ENCODE peak calls at places on chromosome 18, in four cellular contexts. W is retina, H is NCI-H1694 treated with DMSO at 0.1 percent for 48 hours, R is RWPE1. I is an unnamed sample.

GRCh38 chr18:24180048-24180447 is 41.2 kb downstream of the CABYR start:
- DNase-seq in R (no peak), H (no peak), W (no peak), I (no peak)

GRCh38 chr18:58045265-58046086 is 1.4 kb downstream of the NEDD4L start:
- DNase-seq in H (peak), W (peak), R (peak), I (peak)

GRCh38 chr18:56202567-56203136 is 435.7 kb downstream of the TXNL1 start:
- DNase-seq in R (no peak), W (no peak), H (no peak), I (no peak)

GRCh38 chr18:11909597-11910026 is 1.5 kb upstream of the MPPE1 start:
- DNase-seq in H (no peak), W (peak), R (peak), I (peak)

GRCh38 chr18:35524236-35524635 is 26.5 kb upstream of the INO80C start:
- DNase-seq in W (no peak), H (no peak), R (no peak), I (no peak)

GRCh38 chr18:48842259-48843061 is 108.3 kb downstream of the SMAD7 start:
- DNase-seq in W (peak), R (no peak), H (no peak), I (no peak)

GRCh38 chr18:8696749-8697211 is 8.6 kb upstream of the MTCL1 start:
- DNase-seq in H (peak), W (peak), R (peak), I (peak)

GRCh38 chr18:54125429-54125828 is 99.0 kb downstream of the MBD2 start:
- DNase-seq in H (no peak), W (no peak), R (no peak), I (no peak)

GRCh38 chr18:26307161-26307773 is 81.0 kb downstream of the TAF4B start:
- DNase-seq in R (peak), W (peak), H (peak), I (peak)

GRCh38 chr18:22871809-22872525 is 61.2 kb upstream of the RBBP8 start:
- DNase-seq in R (no peak), W (no peak), H (no peak), I (no peak)

GRCh38 chr18:57439617-57439975 is 4.4 kb downstream of the ONECUT2 start:
- DNase-seq in R (no peak), W (peak), H (no peak), I (no peak)

GRCh38 chr18:66764225-66764624 is 160.3 kb upstream of the CDH19 start:
- DNase-seq in H (no peak), R (no peak), W (no peak), I (no peak)

GRCh38 chr18:40072761-40073160 is 1882.3 kb upstream of the PIK3C3 start:
- DNase-seq in W (no peak), H (no peak), R (no peak), I (no peak)

GRCh38 chr18:29418136-29418535 is 1241.2 kb upstream of the CDH2 start:
- DNase-seq in W (no peak), H (no peak), R (no peak), I (peak)

GRCh38 chr18:59624384-59624760 is 72.9 kb downstream of the CCBE1 start:
- DNase-seq in W (no peak), H (no peak), R (no peak), I (no peak)

GRCh38 chr18:28588884-28589549 is 412.1 kb upstream of the CDH2 start:
- DNase-seq in H (no peak), W (no peak), R (no peak), I (no peak)

I was measured in bronchial epithelial cell.